ENCODE peak calls at places on chromosomes 16 and 17, in seven cellular contexts. Y is effector CD4-positive, alpha-beta T cell; W is NCI-H524; K is choroid plexus epithelial cell; I is activated CD8-positive, alpha-beta memory T cell treated with anti-CD3 and anti-CD28 coated beads, Interleukin-2, amount 10 ng/mL, durations not matched to agents 7 days and 5 days; F is HEK293T; A is EL. P is an unnamed sample.

GRCh38 chr17:9598661-9599060 is 22.2 kb downstream of the CFAP52 start:
- DNase-seq in A (no peak), I (no peak), F (no peak), Y (no peak), W (no peak), K (no peak), P (no peak)

GRCh38 chr17:81858170-81858966 is 2.0 kb downstream of the P4HB start:
- DNase-seq in A (no peak), W (no peak), K (no peak), I (no peak), F (no peak), Y (no peak), P (no peak)

GRCh38 chr16:31513126-31513525 is 4.9 kb upstream of the RUSF1 start:
- DNase-seq in F (no peak), K (peak; percentile 55), I (no peak), Y (no peak), W (no peak), A (peak; percentile 91), P (peak; percentile 68)

GRCh38 chr16:81198635-81199034 is 39.9 kb upstream of the BCO1 start:
- DNase-seq in I (no peak), A (peak; percentile 23), F (no peak), K (peak; percentile 58), W (no peak), Y (no peak), P (no peak)

GRCh38 chr16:82649766-82650165 is 23.0 kb downstream of the CDH13 start:
- DNase-seq in W (no peak), F (no peak), K (peak; percentile 58), A (no peak), Y (no peak), I (no peak), P (no peak)

GRCh38 chr17:48228720-48229119 is 121.2 kb downstream of the SNX11 start:
- DNase-seq in K (no peak), A (no peak), I (no peak), F (no peak), Y (no peak), W (no peak), P (no peak)

GRCh38 chr17:34242976-34243731 is 11.9 kb upstream of the CCL2 start:
- DNase-seq in F (no peak), I (no peak), K (no peak), W (no peak), A (no peak), Y (no peak), P (no peak)

GRCh38 chr17:16909472-16909871 is 62.4 kb downstream of the TNFRSF13B start:
- DNase-seq in K (no peak), W (no peak), Y (no peak), A (no peak), F (no peak), I (no peak), P (no peak)

GRCh38 chr17:48016112-48016511 is 21.5 kb downstream of the COPZ2 start:
- DNase-seq in F (no peak), I (no peak), W (peak; percentile 65), K (no peak), A (no peak), Y (no peak), P (no peak)

GRCh38 chr17:7588553-7589203 is 1.2 kb downstream of the SOX15 start:
- DNase-seq in W (no peak), F (no peak), A (no peak), I (no peak), K (no peak), Y (no peak), P (no peak)

GRCh38 chr17:8892338-8892690 is 24.8 kb upstream of the PIK3R6 start:
- DNase-seq in F (no peak), A (no peak), K (no peak), Y (no peak), W (no peak), I (no peak), P (no peak)

GRCh38 chr17:45296003-45296832 is 20.6 kb downstream of the MAP3K14 start:
- DNase-seq in F (no peak), Y (no peak), K (no peak), W (no peak), I (no peak), A (peak; percentile 91), P (no peak)

P was measured in HS-27A.